ENCODE peak calls at places on chromosomes 16 and 17, in five cellular contexts. B is lung, V is A549, J is tibial nerve, T is cardiac muscle cell. R is an unnamed sample.

GRCh38 chr16:64094170-64094960 is 1027.5 kb downstream of the CDH11 start:
- DNase-seq in J (no peak), B (no peak), V (no peak), T (no peak), R (no peak)

GRCh38 chr17:15999974-16000827 is 577 bp downstream of the TTC19 start:
- DNase-seq in J (no peak), T (peak), V (no peak), B (no peak), R (no peak)

GRCh38 chr17:49369089-49369488 is 7.0 kb upstream of the ZNF652 start:
- DNase-seq in B (no peak), V (no peak), T (no peak), J (no peak), R (no peak)

GRCh38 chr17:32258383-32259121 is 7.1 kb upstream of the RHBDL3 start:
- DNase-seq in J (no peak), V (no peak), B (no peak), T (no peak), R (no peak)

GRCh38 chr17:13437966-13438779 is 163.6 kb downstream of the HS3ST3A1 start:
- DNase-seq in T (no peak), B (no peak), J (no peak), V (no peak), R (no peak)

GRCh38 chr17:19678581-19679418 is 30.2 kb downstream of the ALDH3A2 start:
- DNase-seq in T (no peak), J (no peak), B (no peak), V (no peak), R (no peak)

GRCh38 chr16:76756951-76757350 is 434.0 kb upstream of the MON1B start:
- DNase-seq in J (no peak), B (no peak), V (no peak), T (no peak), R (no peak)

GRCh38 chr17:52986056-52986662 is 827.6 kb upstream of the CA10 start:
- DNase-seq in V (no peak), T (peak), B (no peak), J (no peak), R (no peak)

GRCh38 chr17:1997587-1998425 is 27.3 kb downstream of the RTN4RL1 start:
- DNase-seq in V (peak), T (no peak), J (no peak), B (peak), R (no peak)

GRCh38 chr17:12622726-12623125 is 43.0 kb upstream of the MYOCD start:
- DNase-seq in B (no peak), V (no peak), J (no peak), T (peak), R (no peak)

GRCh38 chr17:3834811-3835210 is 11.2 kb downstream of the NCBP3 start:
- DNase-seq in V (no peak), J (no peak), T (no peak), B (no peak), R (no peak)

GRCh38 chr17:62715882-62716390 is 88.5 kb downstream of the MRC2 start:
- DNase-seq in V (no peak), B (no peak), J (no peak), T (no peak), R (no peak)

GRCh38 chr16:11583171-11583570 is 3.5 kb downstream of the LITAF start:
- DNase-seq in B (no peak), T (peak), V (no peak), J (no peak), R (no peak)

GRCh38 chr17:3994221-3994576 is 30.0 kb upstream of the ATP2A3 start:
- DNase-seq in J (no peak), V (no peak), T (no peak), B (no peak), R (no peak)

GRCh38 chr16:85390511-85391174 is 222.5 kb upstream of the GSE1 start:
- DNase-seq in T (peak), V (peak), B (peak), J (peak), R (peak)

GRCh38 chr16:88116121-88116900 is 165.1 kb downstream of the BANP start:
- DNase-seq in J (no peak), T (peak), V (no peak), B (no peak), R (no peak)

GRCh38 chr17:74415608-74416396 is 16.1 kb upstream of the GPRC5C start:
- DNase-seq in B (no peak), T (no peak), V (no peak), J (no peak), R (no peak)

GRCh38 chr16:56748826-56749225 is 18.9 kb downstream of the NUP93 start:
- DNase-seq in B (no peak), J (no peak), V (no peak), T (no peak), R (no peak)

DNA sequence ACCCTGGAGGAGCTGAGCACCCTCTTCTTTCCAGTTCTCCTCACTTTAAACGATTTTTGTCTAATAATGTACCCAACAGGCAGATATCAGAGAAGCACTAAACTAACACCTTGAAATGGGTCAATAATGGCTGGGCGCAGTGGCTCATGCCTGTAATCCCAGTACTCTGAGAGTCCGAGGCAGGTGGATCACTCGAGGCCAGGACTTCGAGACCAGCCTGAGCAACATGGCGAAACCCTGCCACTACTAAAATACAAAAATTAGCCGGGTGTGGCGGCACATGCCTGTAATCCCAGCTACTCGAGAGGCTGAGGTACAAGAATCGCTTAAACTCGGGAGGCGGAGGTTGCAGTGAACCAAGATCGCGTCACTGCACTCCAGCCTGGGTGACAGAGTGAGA is 57.4 kb downstream of the ZFHX3 start:
- DNase-seq in V (no peak), J (no peak), B (no peak), T (no peak), R (no peak)
- H3K27ac ChIP-seq in V (peak), J (peak), B (no peak), T (peak), R (peak)

GRCh38 chr17:65349916-65350315 is 211.5 kb downstream of the AXIN2 start:
- DNase-seq in J (no peak), V (no peak), B (no peak), T (no peak), R (no peak)
- H3K4me3 ChIP-seq in J (no peak), V (no peak), B (no peak), T (no peak), R (no peak)

GRCh38 chr16:84387021-84387420 is 18.7 kb downstream of the ATP2C2 start:
- DNase-seq in B (no peak), V (no peak), T (no peak), J (no peak), R (no peak)

GRCh38 chr16:84386044-84386443 is 17.7 kb downstream of the ATP2C2 start:
- DNase-seq in J (no peak), V (no peak), T (no peak), B (no peak), R (no peak)

GRCh38 chr16:84391151-84391873 is 23.0 kb downstream of the ATP2C2 start:
- DNase-seq in B (no peak), J (no peak), T (peak), V (no peak), R (no peak)

DNA sequence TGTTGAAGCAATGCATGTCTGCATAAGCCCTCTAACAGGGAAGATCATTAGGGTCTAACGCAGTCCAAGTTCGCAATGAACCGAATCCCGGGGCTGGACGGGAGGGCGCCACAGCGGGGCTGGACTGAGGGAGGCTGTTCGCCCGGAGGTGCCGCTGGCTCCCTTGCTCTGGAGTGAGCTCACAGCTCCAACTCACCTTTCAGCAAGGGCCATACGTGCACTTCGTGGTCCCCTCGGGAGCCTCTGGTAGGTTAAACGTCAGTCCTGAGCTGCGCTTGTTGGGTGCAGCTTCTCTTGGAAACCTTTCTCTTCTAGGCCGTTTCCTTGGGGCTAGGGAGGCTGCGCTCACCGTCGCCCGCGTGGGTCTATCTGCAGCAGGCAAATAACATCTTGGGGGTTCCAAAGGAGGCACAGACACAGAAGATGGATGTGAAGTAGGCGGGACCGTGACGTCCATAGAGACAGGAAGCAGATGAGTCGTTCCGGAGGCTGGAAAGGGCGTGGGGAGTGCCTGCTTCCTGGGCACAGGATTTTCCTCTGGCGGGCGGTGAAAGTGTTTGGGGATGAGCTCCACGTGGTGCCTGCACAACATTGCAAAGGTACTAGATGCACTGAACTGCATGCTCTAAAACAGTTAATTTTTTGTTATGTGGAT is 21.9 kb downstream of the ATP2C2 start:
- DNase-seq in J (no peak), V (no peak), B (no peak), T (no peak), R (no peak)
- TF ChIP-seq CTCF in J (no peak), V (no peak), B (no peak), T (no peak), R (no peak)

DNA sequence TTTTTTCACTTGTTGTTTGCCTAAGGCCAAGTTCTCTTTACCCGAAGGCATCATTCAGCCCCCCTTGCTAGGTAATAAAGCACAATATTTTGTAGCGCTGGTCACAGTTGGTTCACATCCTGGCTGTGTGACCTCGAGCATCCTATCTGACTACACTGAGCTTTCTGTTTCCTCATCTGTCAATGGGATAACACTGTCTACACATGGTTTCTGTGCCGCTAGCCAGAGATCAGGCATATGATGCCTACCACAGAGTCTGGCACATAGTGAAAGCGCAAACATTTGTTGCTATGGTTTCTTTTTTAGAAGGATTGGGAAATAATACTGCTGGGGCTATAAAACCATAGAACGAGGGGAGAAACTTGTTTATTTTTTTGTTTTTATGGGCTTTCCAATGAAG is 226.4 kb downstream of the ZFHX3 start:
- DNase-seq in B (no peak), V (no peak), T (no peak), J (no peak), R (no peak)
- H3K27ac ChIP-seq in B (no peak), V (no peak), T (no peak), J (no peak), R (no peak)

GRCh38 chr16:67645397-67646121 is 615 bp downstream of the CARMIL2 start:
- DNase-seq in T (no peak), V (no peak), B (no peak), J (no peak), R (no peak)
- H3K4me3 ChIP-seq in T (no peak), V (no peak), B (no peak), J (peak), R (no peak)

DNA sequence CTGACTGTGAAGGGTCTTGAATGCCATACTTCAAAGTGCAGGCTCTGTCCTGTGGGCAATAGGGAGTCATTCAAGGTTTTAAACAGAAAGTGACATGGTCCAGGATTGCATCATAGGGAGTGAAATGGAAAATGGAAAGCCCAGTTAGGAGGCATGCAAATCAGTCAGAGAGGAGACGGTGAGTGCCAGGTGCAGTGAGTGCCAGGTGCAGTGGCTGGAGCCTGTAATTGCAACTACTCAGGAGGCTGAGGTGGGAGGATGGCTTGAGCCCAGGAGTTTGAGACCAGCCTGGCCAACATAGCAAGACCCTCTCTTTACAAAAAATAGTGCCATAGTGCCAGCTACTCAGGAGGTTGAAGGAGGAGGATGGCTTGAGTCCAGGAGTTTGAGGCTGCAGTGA is 35.2 kb upstream of the SIAH1 start:
- DNase-seq in T (no peak), V (no peak), B (no peak), J (no peak), R (no peak)
- TF ChIP-seq CTCF in T (no peak), V (no peak), B (no peak), J (no peak), R (no peak)

DNA sequence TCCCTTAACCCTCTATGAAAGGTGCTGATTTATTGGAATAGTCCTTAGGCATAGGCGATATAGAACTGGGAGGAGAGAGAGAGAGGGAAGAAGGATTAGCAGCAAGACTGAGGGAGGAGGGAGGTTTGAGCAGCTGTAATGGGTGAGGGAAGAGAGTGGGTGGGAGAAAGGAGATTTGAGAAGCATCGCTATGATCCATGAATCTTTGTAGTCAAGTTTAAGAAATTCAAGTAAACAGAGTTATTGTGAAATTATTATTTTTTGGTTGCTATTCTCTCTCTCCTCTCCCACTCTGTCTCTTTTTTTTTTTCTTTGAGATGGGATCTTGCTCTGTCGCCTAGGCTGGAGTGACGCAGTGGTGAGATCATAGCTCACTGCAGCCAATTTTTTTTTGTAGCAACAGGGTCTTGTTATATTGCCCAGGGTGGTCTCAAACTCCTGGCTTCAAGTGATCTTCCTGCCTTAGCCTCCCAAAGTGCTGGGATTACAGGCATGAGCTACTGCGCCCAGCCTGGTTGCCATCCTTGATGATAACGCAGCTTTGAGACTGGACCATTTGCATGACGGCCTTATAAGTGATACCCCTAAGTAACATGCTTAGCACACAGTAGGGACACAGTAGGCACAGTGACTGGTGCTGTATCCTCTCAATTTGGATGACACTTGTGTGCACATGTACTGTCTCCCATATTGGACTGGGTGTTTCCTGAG is 21.0 kb upstream of the TNS4 start:
- DNase-seq in B (no peak), V (no peak), T (peak), J (no peak), R (no peak)
- H3K27ac ChIP-seq in B (no peak), V (peak), T (no peak), J (peak), R (peak)

DNA sequence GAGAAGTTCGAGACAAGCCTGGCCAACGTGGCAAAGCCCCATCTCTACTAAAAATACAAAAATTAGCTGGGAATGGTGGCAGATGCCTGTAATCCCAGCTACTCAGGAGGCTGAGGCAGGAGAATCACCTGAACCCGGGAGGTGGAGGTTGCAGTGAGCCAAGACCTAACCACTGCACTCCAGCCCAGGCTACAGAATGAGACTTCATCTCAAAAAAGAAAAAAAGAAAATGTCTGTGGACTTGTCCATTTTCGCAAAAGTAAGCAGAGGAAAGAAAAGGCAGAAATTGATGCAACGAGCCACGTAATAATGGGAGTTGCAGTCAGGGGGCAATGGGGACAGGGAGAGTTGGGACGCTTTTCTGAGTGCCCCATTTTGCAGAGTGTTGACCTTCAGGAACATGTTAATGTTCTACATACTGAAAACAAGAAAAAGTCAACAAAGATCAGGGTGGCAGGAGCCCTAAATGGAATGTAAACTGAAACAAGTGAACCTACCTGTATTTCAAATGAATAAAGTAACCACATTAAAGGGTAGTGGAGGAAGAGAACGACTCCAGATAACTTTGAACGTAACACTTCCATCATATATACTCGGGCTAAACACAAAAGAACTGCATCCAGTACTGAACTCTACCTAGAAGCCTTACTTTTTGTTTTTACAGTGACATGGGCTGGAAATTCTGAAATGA is 76.4 kb downstream of the CNGB1 start:
- DNase-seq in V (no peak), J (no peak), T (no peak), B (no peak), R (no peak)
- H3K4me3 ChIP-seq in V (peak), J (no peak), T (no peak), B (no peak), R (no peak)

DNA sequence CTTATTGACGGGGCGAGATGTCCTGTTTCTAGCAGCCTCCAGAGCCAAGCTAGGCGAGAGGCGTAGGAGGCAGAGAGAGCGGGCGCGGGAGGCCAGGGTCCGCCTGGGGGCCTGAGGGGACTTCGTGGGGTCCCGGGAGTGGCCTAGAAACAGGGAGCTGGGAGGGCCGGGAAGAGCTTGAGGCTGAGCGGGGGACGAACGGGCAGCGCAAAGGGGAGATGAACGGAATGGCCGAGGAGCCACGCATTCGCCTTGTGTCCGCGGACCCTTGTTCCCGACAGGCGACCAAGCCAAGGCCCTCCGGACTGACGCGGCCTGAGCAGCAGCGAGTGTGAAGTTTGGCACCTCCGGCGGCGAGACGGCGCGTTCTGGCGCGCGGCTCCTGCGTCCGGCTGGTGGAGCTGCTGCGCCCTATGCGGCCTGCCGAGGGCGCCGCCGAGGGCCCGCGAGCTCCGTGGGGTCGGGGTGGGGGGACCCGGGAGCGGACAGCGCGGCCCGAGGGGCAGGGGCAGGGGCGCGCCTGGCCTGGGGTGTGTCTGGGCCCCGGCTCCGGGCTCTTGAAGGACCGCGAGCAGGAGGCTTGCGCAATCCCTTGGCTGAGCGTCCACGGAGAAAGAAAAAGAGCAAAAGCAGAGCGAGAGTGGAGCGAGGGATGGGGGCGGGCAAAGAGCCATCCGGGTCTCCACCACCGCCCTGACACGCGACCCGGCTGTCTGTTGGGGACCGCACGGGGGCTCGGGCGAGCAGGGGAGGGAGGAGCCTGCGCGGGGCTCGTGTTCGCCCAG is 1.2 kb upstream of the CBX4 start:
- DNase-seq in J (peak), T (peak), B (peak), V (no peak), R (no peak)
- TF ChIP-seq CTCF in J (no peak), T (no peak), B (no peak), V (peak), R (peak)

R was measured in AG04450.